ENCODE peak calls at places on chromosomes 7 and 10, in eight cellular contexts. J, E, X, F, A, O, B and G are unnamed samples.

GRCh38 chr10:81981724-81982123 is 106.7 kb downstream of the NRG3 start:
- DNase-seq in J (no peak), E (no peak), B (no peak), A (no peak), O (no peak), F (no peak), X (no peak), G (no peak)

GRCh38 chr10:69749180-69750010 is 52.3 kb upstream of the COL13A1 start:
- DNase-seq in J (no peak), F (no peak), B (no peak), E (no peak), O (no peak), A (no peak), X (no peak), G (no peak)

GRCh38 chr7:55527314-55527713 is 45.0 kb downstream of the VOPP1 start:
- DNase-seq in A (no peak), F (no peak), X (no peak), O (no peak), E (no peak), J (no peak), B (no peak), G (no peak)

GRCh38 chr10:100614416-100614815 is 78.7 kb downstream of the HIF1AN start:
- DNase-seq in O (no peak), B (no peak), A (no peak), X (no peak), J (no peak), E (no peak), F (no peak), G (no peak)

GRCh38 chr7:157662110-157662791 is 325.4 kb downstream of the DNAJB6 start:
- DNase-seq in B (no peak), X (no peak), O (no peak), E (no peak), A (no peak), F (no peak), J (no peak), G (no peak)

GRCh38 chr7:41065663-41066062 is 637.2 kb downstream of the INHBA start:
- DNase-seq in B (no peak), J (no peak), F (no peak), E (no peak), X (no peak), A (no peak), O (no peak), G (no peak)

GRCh38 chr7:45649560-45650346 is 75.6 kb downstream of the ADCY1 start:
- DNase-seq in O (no peak), B (no peak), F (no peak), A (no peak), J (no peak), E (no peak), X (no peak), G (no peak)

GRCh38 chr7:137539111-137539715 is 195.7 kb upstream of the PTN start:
- DNase-seq in J (peak; percentile 85), E (no peak), B (no peak), A (no peak), X (peak; percentile 52), F (no peak), O (no peak), G (no peak)

GRCh38 chr7:101474178-101474577 is 111.5 kb downstream of the COL26A1 start:
- DNase-seq in A (no peak), X (no peak), J (no peak), O (no peak), B (no peak), E (no peak), F (no peak), G (no peak)